ENCODE peak calls at places on chromosome 21, in ten cellular contexts. S, J, F, T, K, A, D, L, Q and E are unnamed samples.
A peak's percentile ranks its signal among the peaks of the same experiment; 100 is the strongest.

GRCh38 chr21:43362306-43362927 is 64.5 kb downstream of the SIK1 start:
- DNase-seq in Q (peak; percentile 29), A (peak; percentile 14), F (peak; percentile 71), K (no peak), S (peak; percentile 93), D (no peak), T (no peak), J (peak; percentile 30), L (peak; percentile 86), E (peak; percentile 37)

GRCh38 chr21:28884481-28884880 is 108.2 kb downstream of the LTN1 start:
- DNase-seq in S (no peak), L (no peak), J (no peak), A (peak; percentile 13), D (no peak), F (no peak), Q (no peak), T (no peak), K (no peak), E (no peak)

GRCh38 chr21:32682696-32683474 is 44.9 kb downstream of the SYNJ1 start:
- DNase-seq in Q (no peak), D (no peak), K (no peak), F (no peak), S (no peak), L (no peak), T (no peak), A (no peak), J (no peak), E (no peak)

GRCh38 chr21:22758478-22758877 is 1760.3 kb downstream of the NCAM2 start:
- DNase-seq in T (no peak), L (no peak), Q (no peak), F (no peak), D (no peak), K (no peak), J (no peak), S (no peak), A (peak; percentile 30), E (no peak)

GRCh38 chr21:34201001-34201400 is 127.6 kb downstream of the MRPS6 start:
- DNase-seq in L (no peak), K (no peak), D (no peak), S (no peak), T (no peak), Q (no peak), F (no peak), A (no peak), J (no peak), E (no peak)

GRCh38 chr21:8992731-8993174 is 1528.6 kb upstream of the TPTE start:
- DNase-seq in F (no peak), T (no peak), Q (no peak), J (no peak), D (peak; percentile 98), A (no peak), S (no peak), K (no peak), L (no peak), E (no peak)

GRCh38 chr21:31700040-31700439 is 31.9 kb downstream of the SCAF4 start:
- DNase-seq in K (no peak), D (no peak), J (no peak), F (no peak), L (no peak), Q (no peak), S (no peak), A (no peak), T (no peak), E (no peak)

GRCh38 chr21:38343691-38344090 is 86.9 kb downstream of the KCNJ15 start:
- DNase-seq in D (no peak), T (no peak), Q (peak; percentile 74), J (no peak), F (peak; percentile 76), A (peak; percentile 99), L (no peak), S (no peak), K (no peak), E (no peak)

GRCh38 chr21:34967509-34968289 is 81.4 kb downstream of the RUNX1 start:
- DNase-seq in A (peak; percentile 86), L (no peak), D (no peak), T (no peak), Q (no peak), F (no peak), K (no peak), S (no peak), J (no peak), E (no peak)

GRCh38 chr21:22044431-22044830 is 1046.2 kb downstream of the NCAM2 start:
- DNase-seq in K (no peak), L (no peak), S (no peak), T (no peak), A (no peak), J (no peak), F (no peak), Q (no peak), D (no peak), E (no peak)

GRCh38 chr21:28833181-28833580 is 159.5 kb downstream of the LTN1 start:
- DNase-seq in A (peak; percentile 70), J (no peak), T (no peak), Q (no peak), F (no peak), D (no peak), S (no peak), K (no peak), L (no peak), E (no peak)

GRCh38 chr21:35963920-35964451 is 96.3 kb downstream of the SETD4 start:
- DNase-seq in T (no peak), K (no peak), J (no peak), L (no peak), D (peak; percentile 25), F (no peak), Q (no peak), A (peak; percentile 66), S (no peak), E (peak; percentile 21)

GRCh38 chr21:34640858-34641257 is 25.9 kb upstream of the RCAN1 start:
- DNase-seq in A (peak; percentile 97), K (peak; percentile 21), S (no peak), J (no peak), T (no peak), L (no peak), F (no peak), Q (peak; percentile 88), D (no peak), E (peak; percentile 20)